ENCODE peak calls at places on chromosomes 16 and 17, in nine cellular contexts. One of them, this sample, is unnamed.

GRCh38 chr17:27566673-27567562 is 64.1 kb upstream of the LGALS9 start:
- DNase-seq in heart right ventricle: no peak
- DNase-seq in lower lobe of right lung: no peak
- DNase-seq in lung: no peak
- DNase-seq in heart left ventricle: no peak
- DNase-seq in right lobe of liver: no peak
- DNase-seq in cardiac muscle cell: no peak
- DNase-seq in neural progenitor cell: no peak
- DNase-seq in A549: peak
- DNase-seq in this sample: no peak

GRCh38 chr16:75658175-75658574 is 10.6 kb downstream of the TERF2IP start:
- DNase-seq in cardiac muscle cell: no peak
- DNase-seq in heart right ventricle: no peak
- DNase-seq in lower lobe of right lung: no peak
- DNase-seq in lung: no peak
- DNase-seq in A549: no peak
- DNase-seq in heart left ventricle: no peak
- DNase-seq in right lobe of liver: no peak
- DNase-seq in neural progenitor cell: no peak
- DNase-seq in this sample: no peak

GRCh38 chr17:28030386-28030785 is 12.1 kb upstream of the NLK start:
- DNase-seq in cardiac muscle cell: no peak
- DNase-seq in heart left ventricle: no peak
- DNase-seq in lower lobe of right lung: no peak
- DNase-seq in neural progenitor cell: no peak
- DNase-seq in A549: no peak
- DNase-seq in lung: peak
- DNase-seq in right lobe of liver: no peak
- DNase-seq in heart right ventricle: no peak
- DNase-seq in this sample: no peak

GRCh38 chr16:13110124-13110796 is 208.9 kb downstream of the SHISA9 start:
- DNase-seq in heart right ventricle: no peak
- DNase-seq in lung: no peak
- DNase-seq in A549: peak
- DNase-seq in right lobe of liver: peak
- DNase-seq in lower lobe of right lung: no peak
- DNase-seq in neural progenitor cell: peak
- DNase-seq in heart left ventricle: no peak
- DNase-seq in cardiac muscle cell: no peak
- DNase-seq in this sample: peak

GRCh38 chr16:24681793-24682192 is 47.7 kb upstream of the TNRC6A start:
- DNase-seq in lower lobe of right lung: no peak
- DNase-seq in neural progenitor cell: no peak
- DNase-seq in lung: no peak
- DNase-seq in heart right ventricle: no peak
- DNase-seq in right lobe of liver: no peak
- DNase-seq in cardiac muscle cell: no peak
- DNase-seq in heart left ventricle: no peak
- DNase-seq in A549: peak
- DNase-seq in this sample: peak

GRCh38 chr16:58499092-58499511 is 841 bp upstream of the NDRG4 start:
- DNase-seq in right lobe of liver: no peak
- DNase-seq in heart right ventricle: no peak
- DNase-seq in cardiac muscle cell: no peak
- DNase-seq in lung: no peak
- DNase-seq in heart left ventricle: no peak
- DNase-seq in A549: no peak
- DNase-seq in neural progenitor cell: no peak
- DNase-seq in lower lobe of right lung: no peak
- DNase-seq in this sample: no peak

GRCh38 chr17:45320349-45320930 is 3.6 kb upstream of the MAP3K14 start:
- DNase-seq in heart right ventricle: no peak
- DNase-seq in neural progenitor cell: no peak
- DNase-seq in heart left ventricle: no peak
- DNase-seq in lung: no peak
- DNase-seq in A549: peak
- DNase-seq in cardiac muscle cell: no peak
- DNase-seq in right lobe of liver: no peak
- DNase-seq in lower lobe of right lung: peak
- DNase-seq in this sample: peak

GRCh38 chr16:4949986-4950385 is 8.1 kb upstream of the SEC14L5 start:
- DNase-seq in heart right ventricle: no peak
- DNase-seq in lower lobe of right lung: no peak
- DNase-seq in right lobe of liver: no peak
- DNase-seq in lung: no peak
- DNase-seq in cardiac muscle cell: no peak
- DNase-seq in A549: no peak
- DNase-seq in heart left ventricle: no peak
- DNase-seq in neural progenitor cell: no peak
- DNase-seq in this sample: peak

GRCh38 chr17:80970762-80971703 is 20.6 kb upstream of the CHMP6 start:
- DNase-seq in A549: no peak
- DNase-seq in cardiac muscle cell: no peak
- DNase-seq in right lobe of liver: no peak
- DNase-seq in neural progenitor cell: no peak
- DNase-seq in heart left ventricle: no peak
- DNase-seq in lower lobe of right lung: no peak
- DNase-seq in heart right ventricle: no peak
- DNase-seq in lung: no peak
- DNase-seq in this sample: no peak

GRCh38 chr17:66531826-66532439 is 229.5 kb downstream of the PRKCA start:
- DNase-seq in A549: no peak
- DNase-seq in neural progenitor cell: no peak
- DNase-seq in heart right ventricle: no peak
- DNase-seq in lower lobe of right lung: no peak
- DNase-seq in lung: no peak
- DNase-seq in cardiac muscle cell: no peak
- DNase-seq in right lobe of liver: no peak
- DNase-seq in heart left ventricle: no peak
- DNase-seq in this sample: no peak

GRCh38 chr17:75476274-75476673 is 19.8 kb downstream of the TMEM94 start:
- DNase-seq in cardiac muscle cell: peak
- DNase-seq in A549: no peak
- DNase-seq in heart right ventricle: no peak
- DNase-seq in lung: no peak
- DNase-seq in heart left ventricle: peak
- DNase-seq in neural progenitor cell: no peak
- DNase-seq in lower lobe of right lung: no peak
- DNase-seq in right lobe of liver: no peak
- DNase-seq in this sample: no peak

GRCh38 chr17:60629120-60629519 is 29.1 kb downstream of the PPM1D start:
- DNase-seq in lower lobe of right lung: no peak
- DNase-seq in cardiac muscle cell: no peak
- DNase-seq in A549: no peak
- DNase-seq in heart left ventricle: no peak
- DNase-seq in lung: no peak
- DNase-seq in neural progenitor cell: no peak
- DNase-seq in right lobe of liver: no peak
- DNase-seq in heart right ventricle: no peak
- DNase-seq in this sample: no peak

GRCh38 chr16:48479955-48480354 is 94.7 kb upstream of the SIAH1 start:
- DNase-seq in lower lobe of right lung: no peak
- DNase-seq in A549: no peak
- DNase-seq in lung: no peak
- DNase-seq in heart right ventricle: no peak
- DNase-seq in heart left ventricle: no peak
- DNase-seq in neural progenitor cell: no peak
- DNase-seq in cardiac muscle cell: no peak
- DNase-seq in right lobe of liver: no peak
- DNase-seq in this sample: no peak

GRCh38 chr16:75614247-75614897 is 8.7 kb downstream of the ADAT1 start:
- DNase-seq in lung: no peak
- DNase-seq in heart left ventricle: no peak
- DNase-seq in A549: no peak
- DNase-seq in cardiac muscle cell: peak
- DNase-seq in right lobe of liver: no peak
- DNase-seq in lower lobe of right lung: no peak
- DNase-seq in heart right ventricle: no peak
- DNase-seq in neural progenitor cell: no peak
- DNase-seq in this sample: peak

GRCh38 chr16:77816293-77816692 is 27.9 kb downstream of the VAT1L start:
- DNase-seq in lower lobe of right lung: no peak
- DNase-seq in heart right ventricle: no peak
- DNase-seq in heart left ventricle: no peak
- DNase-seq in A549: no peak
- DNase-seq in right lobe of liver: peak
- DNase-seq in neural progenitor cell: no peak
- DNase-seq in lung: no peak
- DNase-seq in cardiac muscle cell: no peak
- DNase-seq in this sample: no peak

GRCh38 chr16:50509521-50510341 is 38.5 kb upstream of the NKD1 start:
- DNase-seq in heart left ventricle: no peak
- DNase-seq in lower lobe of right lung: no peak
- DNase-seq in heart right ventricle: no peak
- DNase-seq in cardiac muscle cell: peak
- DNase-seq in A549: peak
- DNase-seq in neural progenitor cell: peak
- DNase-seq in lung: no peak
- DNase-seq in right lobe of liver: no peak
- DNase-seq in this sample: no peak

GRCh38 chr17:27293359-27293897 is 486 bp upstream of the WSB1 start:
- DNase-seq in right lobe of liver: peak
- DNase-seq in A549: no peak
- DNase-seq in neural progenitor cell: peak
- DNase-seq in lung: no peak
- DNase-seq in cardiac muscle cell: no peak
- DNase-seq in heart right ventricle: no peak
- DNase-seq in heart left ventricle: peak
- DNase-seq in lower lobe of right lung: no peak
- DNase-seq in this sample: no peak

GRCh38 chr17:75652934-75653549 is 13.9 kb downstream of the RECQL5 start:
- DNase-seq in A549: peak
- DNase-seq in lower lobe of right lung: no peak
- DNase-seq in right lobe of liver: no peak
- DNase-seq in neural progenitor cell: peak
- DNase-seq in heart left ventricle: no peak
- DNase-seq in heart right ventricle: no peak
- DNase-seq in cardiac muscle cell: peak
- DNase-seq in lung: no peak
- DNase-seq in this sample: peak

GRCh38 chr16:82195917-82196494 is 26.0 kb upstream of the MPHOSPH6 start:
- DNase-seq in lower lobe of right lung: no peak
- DNase-seq in heart left ventricle: no peak
- DNase-seq in lung: no peak
- DNase-seq in right lobe of liver: no peak
- DNase-seq in cardiac muscle cell: no peak
- DNase-seq in heart right ventricle: no peak
- DNase-seq in neural progenitor cell: no peak
- DNase-seq in A549: no peak
- DNase-seq in this sample: no peak

DNA sequence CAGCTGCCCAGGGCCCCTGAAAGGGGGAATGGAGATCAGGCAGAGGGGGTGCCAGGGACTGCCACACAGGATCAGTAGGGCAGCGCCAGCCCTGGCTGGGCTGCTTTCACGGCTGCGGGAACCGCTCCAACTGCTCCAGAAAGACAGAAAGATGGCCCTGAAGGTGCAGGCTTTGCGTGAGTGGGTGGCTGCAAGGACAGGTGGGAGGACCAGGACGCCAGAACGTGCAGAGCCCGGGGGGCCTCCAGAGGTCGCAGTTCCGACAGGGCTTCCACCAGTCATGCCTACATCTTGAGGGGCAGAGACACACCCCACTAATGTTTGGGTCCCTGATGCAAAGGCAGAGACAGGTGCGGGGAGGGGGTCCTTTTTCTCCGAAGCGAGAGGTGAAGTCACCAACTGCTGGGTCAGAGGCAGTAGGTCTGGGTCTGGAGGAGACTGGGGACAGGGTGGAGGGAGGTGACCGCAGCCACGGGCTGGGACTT is 790 bp upstream of the ATP6V0C start:
- DNase-seq in A549: no peak
- DNase-seq in cardiac muscle cell: no peak
- DNase-seq in right lobe of liver: peak
- DNase-seq in lower lobe of right lung: peak
- DNase-seq in neural progenitor cell: peak
- DNase-seq in lung: peak
- DNase-seq in heart right ventricle: no peak
- DNase-seq in heart left ventricle: peak
- DNase-seq in this sample: no peak
- H3K27ac ChIP-seq in A549: peak
- H3K27ac ChIP-seq in cardiac muscle cell: peak
- H3K27ac ChIP-seq in right lobe of liver: peak
- H3K27ac ChIP-seq in lower lobe of right lung: peak
- H3K27ac ChIP-seq in neural progenitor cell: peak
- H3K27ac ChIP-seq in lung: peak
- H3K27ac ChIP-seq in heart right ventricle: peak
- H3K27ac ChIP-seq in heart left ventricle: peak
- H3K27ac ChIP-seq in this sample: no peak

DNA sequence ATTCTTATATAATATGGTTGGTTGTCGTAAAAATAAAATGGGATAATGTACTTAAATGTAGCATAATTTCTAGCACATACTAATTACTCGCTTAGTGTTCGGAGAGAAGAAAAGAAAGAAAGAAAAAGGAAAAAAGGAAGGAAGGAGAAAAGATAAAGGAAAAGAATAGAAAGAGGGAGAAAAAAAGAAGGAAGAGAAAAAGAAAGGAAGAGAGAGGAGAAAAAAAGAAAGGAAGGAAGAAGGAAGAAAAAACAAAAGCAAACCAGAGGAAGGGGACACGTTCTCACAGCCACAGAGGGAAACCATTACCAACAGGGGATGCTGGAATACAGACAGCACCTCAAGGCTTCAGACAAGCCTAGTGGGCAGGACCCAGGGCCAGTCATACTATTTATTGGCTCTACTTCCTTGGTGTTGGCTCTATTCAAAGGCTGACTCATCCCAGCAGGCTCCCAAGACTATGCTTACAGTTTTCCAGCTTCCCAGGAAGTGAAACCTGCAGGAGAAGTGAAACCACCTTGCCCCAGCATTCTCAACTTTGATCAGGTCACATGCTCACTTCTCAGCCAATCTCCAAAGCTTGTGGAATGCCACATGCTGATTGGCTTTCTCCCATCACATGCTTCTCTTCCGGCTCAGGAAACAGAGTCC is 273.5 kb upstream of the IRX5 start:
- DNase-seq in heart right ventricle: no peak
- DNase-seq in right lobe of liver: peak
- DNase-seq in cardiac muscle cell: no peak
- DNase-seq in lung: peak
- DNase-seq in lower lobe of right lung: no peak
- DNase-seq in A549: peak
- DNase-seq in neural progenitor cell: no peak
- DNase-seq in heart left ventricle: no peak
- DNase-seq in this sample: no peak
- H3K27ac ChIP-seq in heart right ventricle: no peak
- H3K27ac ChIP-seq in right lobe of liver: peak
- H3K27ac ChIP-seq in cardiac muscle cell: no peak
- H3K27ac ChIP-seq in lung: peak
- H3K27ac ChIP-seq in lower lobe of right lung: no peak
- H3K27ac ChIP-seq in A549: no peak
- H3K27ac ChIP-seq in neural progenitor cell: no peak
- H3K27ac ChIP-seq in heart left ventricle: no peak
- H3K27ac ChIP-seq in this sample: peak

GRCh38 chr16:86643661-86644060 is 65.3 kb downstream of the FOXL1 start:
- DNase-seq in right lobe of liver: no peak
- DNase-seq in neural progenitor cell: no peak
- DNase-seq in cardiac muscle cell: no peak
- DNase-seq in heart left ventricle: no peak
- DNase-seq in lung: no peak
- DNase-seq in A549: no peak
- DNase-seq in heart right ventricle: no peak
- DNase-seq in lower lobe of right lung: no peak
- DNase-seq in this sample: no peak
- H3K27ac ChIP-seq in right lobe of liver: no peak
- H3K27ac ChIP-seq in neural progenitor cell: no peak
- H3K27ac ChIP-seq in cardiac muscle cell: no peak
- H3K27ac ChIP-seq in heart left ventricle: no peak
- H3K27ac ChIP-seq in lung: no peak
- H3K27ac ChIP-seq in A549: no peak
- H3K27ac ChIP-seq in heart right ventricle: no peak
- H3K27ac ChIP-seq in lower lobe of right lung: no peak
- H3K27ac ChIP-seq in this sample: no peak

GRCh38 chr16:57134982-57135381 is 42.6 kb downstream of the CPNE2 start:
- DNase-seq in right lobe of liver: no peak
- DNase-seq in A549: no peak
- DNase-seq in lower lobe of right lung: no peak
- DNase-seq in neural progenitor cell: no peak
- DNase-seq in lung: no peak
- DNase-seq in heart right ventricle: no peak
- DNase-seq in heart left ventricle: no peak
- DNase-seq in cardiac muscle cell: no peak
- DNase-seq in this sample: no peak
- H3K27ac ChIP-seq in right lobe of liver: no peak
- H3K27ac ChIP-seq in A549: no peak
- H3K27ac ChIP-seq in lower lobe of right lung: no peak
- H3K27ac ChIP-seq in neural progenitor cell: no peak
- H3K27ac ChIP-seq in lung: no peak
- H3K27ac ChIP-seq in heart right ventricle: no peak
- H3K27ac ChIP-seq in heart left ventricle: no peak
- H3K27ac ChIP-seq in cardiac muscle cell: no peak
- H3K27ac ChIP-seq in this sample: no peak

This sample was measured in PC-9.